ENCODE peak calls at places on chromosomes 3 and 15, in ten cellular contexts. B, W, L, R, C, U, V, F, A and O are unnamed samples.
A peak's percentile ranks its signal among the peaks of the same experiment; 100 is the strongest.

GRCh38 chr3:148333091-148333490 is 364.6 kb upstream of the AGTR1 start:
- DNase-seq in F (no peak), L (no peak), V (no peak), U (no peak), C (no peak), A (no peak), R (no peak), W (no peak), B (peak; percentile 46), O (no peak)

GRCh38 chr3:125011941-125012340 is 43.9 kb downstream of the HEG1 start:
- DNase-seq in F (no peak), B (no peak), R (no peak), W (no peak), U (no peak), A (peak; percentile 70), V (no peak), L (no peak), C (no peak), O (peak; percentile 84)

GRCh38 chr15:65304393-65305143 is at the start of gene RNU5B-1:
- DNase-seq in V (peak; percentile 94), C (peak; percentile 84), B (peak; percentile 88), R (peak; percentile 83), W (peak; percentile 73), F (no peak), A (peak; percentile 98), L (peak; percentile 84), U (peak; percentile 67), O (peak; percentile 97)

GRCh38 chr15:94395626-94396025 is 164.3 kb downstream of the MCTP2 start:
- DNase-seq in W (no peak), B (no peak), C (no peak), V (no peak), R (no peak), L (no peak), F (no peak), A (peak; percentile 4), U (no peak), O (peak; percentile 30)

GRCh38 chr15:84764585-84764984 is 16.2 kb downstream of the ZNF592 start:
- DNase-seq in B (no peak), L (no peak), A (no peak), R (no peak), C (no peak), W (no peak), F (no peak), V (no peak), U (no peak), O (no peak)

GRCh38 chr3:29764059-29764458 is 483.2 kb downstream of the RBMS3 start:
- DNase-seq in V (no peak), R (no peak), F (no peak), B (no peak), L (no peak), W (no peak), C (no peak), U (no peak), A (peak; percentile 89), O (peak; percentile 71)

GRCh38 chr3:98733055-98733777 is 29.9 kb upstream of the ST3GAL6 start:
- DNase-seq in V (no peak), R (no peak), A (peak; percentile 61), U (no peak), C (peak; percentile 23), W (peak; percentile 36), L (peak; percentile 44), F (peak; percentile 41), B (no peak), O (peak; percentile 75)

GRCh38 chr3:59464187-59464586 is 414.4 kb upstream of the CFAP20DC start:
- DNase-seq in F (no peak), L (no peak), R (no peak), C (no peak), U (no peak), A (no peak), B (no peak), W (no peak), V (no peak), O (no peak)

GRCh38 chr3:172103724-172104123 is 64.3 kb downstream of the FNDC3B start:
- DNase-seq in C (no peak), B (no peak), W (no peak), U (no peak), R (no peak), A (peak; percentile 82), F (no peak), V (no peak), L (no peak), O (no peak)

GRCh38 chr3:160643994-160644393 is 33.0 kb upstream of the ARL14 start:
- DNase-seq in V (no peak), W (no peak), U (no peak), L (no peak), R (no peak), C (no peak), B (no peak), F (no peak), A (no peak), O (no peak)

GRCh38 chr3:106349191-106349881 is 480.5 kb upstream of the CBLB start:
- DNase-seq in F (no peak), A (no peak), C (no peak), L (no peak), U (no peak), R (no peak), W (no peak), B (peak; percentile 36), V (no peak), O (no peak)

GRCh38 chr3:139388961-139389551 is 391 bp downstream of the COPB2 start:
- DNase-seq in V (no peak), U (no peak), W (peak; percentile 26), R (peak; percentile 17), B (no peak), C (no peak), F (no peak), L (no peak), A (no peak), O (peak; percentile 16)

GRCh38 chr15:83973816-83974215 is 261.8 kb upstream of the GOLGA6L4 start:
- DNase-seq in C (no peak), V (peak; percentile 30), W (no peak), U (no peak), R (no peak), F (no peak), A (peak; percentile 11), B (no peak), L (peak; percentile 12), O (peak; percentile 11)

GRCh38 chr15:77749236-77749997 is 116.7 kb upstream of the LINGO1 start:
- DNase-seq in C (no peak), R (no peak), A (no peak), L (no peak), U (no peak), W (no peak), F (no peak), V (no peak), B (peak; percentile 59), O (no peak)

GRCh38 chr3:88005066-88005465 is 53.7 kb downstream of the CGGBP1 start:
- DNase-seq in A (peak; percentile 73), C (no peak), B (peak; percentile 13), L (peak; percentile 27), W (no peak), V (no peak), U (no peak), R (no peak), F (no peak), O (peak; percentile 23)

GRCh38 chr15:66252411-66253295 is 897 bp downstream of the MEGF11 start:
- DNase-seq in U (no peak), A (peak; percentile 26), F (peak; percentile 57), V (no peak), W (peak; percentile 67), R (no peak), L (peak; percentile 97), C (peak; percentile 57), B (no peak), O (peak; percentile 42)

GRCh38 chr15:75348563-75349350 is 1.9 kb downstream of the NEIL1 start:
- DNase-seq in L (no peak), F (no peak), C (no peak), V (no peak), U (peak; percentile 58), W (peak; percentile 40), B (no peak), R (no peak), A (no peak), O (no peak)
- H3K4me3 ChIP-seq in L (peak overlapping the region; percentile 91), F (peak overlapping the region; percentile 90), C (peak overlapping the region; percentile 96), V (no peak overlapping the region), U (peak overlapping the region; percentile 80), W (peak overlapping the region; percentile 86), B (peak overlapping the region; percentile 82), R (peak overlapping the region; percentile 59), A (peak overlapping the region; percentile 73), O (peak overlapping the region; percentile 85)

GRCh38 chr15:60635507-60636352 is 156.8 kb upstream of the ICE2 start:
- DNase-seq in C (no peak), W (no peak), R (no peak), U (no peak), V (peak; percentile 81), L (no peak), A (no peak), B (no peak), F (no peak), O (peak; percentile 10)
- H3K4me3 ChIP-seq in C (no peak overlapping the region), W (no peak overlapping the region), R (no peak overlapping the region), U (no peak overlapping the region), V (no peak overlapping the region), L (no peak overlapping the region), A (no peak overlapping the region), B (no peak overlapping the region), F (no peak overlapping the region), O (no peak overlapping the region)

GRCh38 chr15:27509014-27509413 is 538.0 kb downstream of the GABRG3 start:
- DNase-seq in F (no peak), B (no peak), R (no peak), W (no peak), L (no peak), A (no peak), C (no peak), V (no peak), U (no peak), O (no peak)

GRCh38 chr15:27512281-27513001 is 541.5 kb downstream of the GABRG3 start:
- DNase-seq in A (no peak), V (no peak), R (no peak), U (no peak), L (no peak), W (no peak), B (peak; percentile 18), F (no peak), C (no peak), O (no peak)

GRCh38 chr15:27506752-27507151 is 535.8 kb downstream of the GABRG3 start:
- DNase-seq in C (no peak), L (no peak), B (no peak), W (no peak), R (no peak), F (no peak), A (no peak), U (no peak), V (no peak), O (no peak)
- H3K4me3 ChIP-seq in C (no peak overlapping the region), L (no peak overlapping the region), B (no peak overlapping the region), W (no peak overlapping the region), R (no peak overlapping the region), F (no peak overlapping the region), A (no peak overlapping the region), U (no peak overlapping the region), V (no peak overlapping the region), O (no peak overlapping the region)

DNA sequence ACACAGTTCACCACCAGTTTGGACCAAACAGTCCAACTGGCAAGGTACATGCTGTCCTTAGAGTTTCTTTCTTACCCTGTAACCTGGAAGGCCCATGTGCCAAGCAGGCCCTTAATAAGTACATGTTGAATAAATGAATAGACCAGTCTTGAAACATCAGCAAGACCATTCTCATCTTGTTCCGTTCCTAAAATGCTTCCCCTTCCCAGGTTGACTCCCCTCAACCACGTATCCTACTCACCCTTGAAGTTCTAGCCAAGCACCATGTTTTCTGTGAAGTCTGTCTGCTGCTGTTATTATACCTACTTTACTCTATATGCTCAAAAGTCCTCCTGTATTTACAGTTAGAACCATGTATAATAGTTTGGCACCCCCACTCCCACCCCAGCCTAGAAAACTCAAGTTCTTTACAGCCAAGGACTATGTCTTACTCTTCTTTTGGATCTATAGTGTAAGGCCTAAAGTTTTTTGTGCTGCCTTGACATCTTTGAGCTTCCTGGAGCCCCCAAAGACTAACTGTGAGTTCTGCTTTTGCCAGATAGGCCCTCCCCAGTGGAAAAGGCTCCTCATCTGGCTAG is 49.2 kb upstream of the SSR3 start:
- DNase-seq in U (no peak), V (no peak), C (no peak), L (no peak), B (no peak), R (no peak), W (no peak), F (no peak), A (no peak), O (no peak)
- H3K4me3 ChIP-seq in U (no peak overlapping the region), V (no peak overlapping the region), C (no peak overlapping the region), L (no peak overlapping the region), B (no peak overlapping the region), R (no peak overlapping the region), W (no peak overlapping the region), F (no peak overlapping the region), A (no peak overlapping the region), O (no peak overlapping the region)